ENCODE peak calls at places on chromosomes 12 and 14, in nine cellular contexts. V is AG09309, A is fibroblast of pulmonary artery, K is fibroblast of mammary gland, P is hepatocyte, X is Caco-2, C is mucosa of descending colon, F is fibroblast of the aortic adventitia, E is epithelial cell of esophagus. I is an unnamed sample.

GRCh38 chr12:53048033-53048779 is 1.7 kb upstream of the TNS2 start:
- DNase-seq in E (peak), X (peak), V (no peak), C (peak), P (peak), F (no peak), A (no peak), K (no peak), I (no peak)

GRCh38 chr12:61513499-61513898 is 746.7 kb upstream of the USP15 start:
- DNase-seq in C (no peak), K (no peak), P (no peak), A (no peak), F (no peak), E (no peak), V (no peak), X (no peak), I (no peak)

GRCh38 chr12:14156606-14157005 is 175.2 kb upstream of the GRIN2B start:
- DNase-seq in P (no peak), F (no peak), X (no peak), C (no peak), K (no peak), A (no peak), E (no peak), V (no peak), I (no peak)

GRCh38 chr12:13074396-13075113 is 28.9 kb downstream of the GSG1 start:
- DNase-seq in P (no peak), X (no peak), F (peak), V (no peak), C (no peak), E (peak), K (no peak), A (no peak), I (no peak)

GRCh38 chr12:103085541-103085940 is 128.1 kb downstream of the ASCL1 start:
- DNase-seq in K (no peak), F (no peak), A (no peak), P (no peak), X (no peak), C (no peak), E (no peak), V (no peak), I (no peak)

GRCh38 chr14:22505751-22506710 is 83.0 kb downstream of the DAD1 start:
- DNase-seq in F (no peak), P (no peak), A (no peak), V (no peak), C (no peak), X (no peak), K (no peak), E (no peak), I (no peak)

GRCh38 chr12:69389836-69390235 is 30.3 kb downstream of the YEATS4 start:
- DNase-seq in P (peak), E (no peak), F (peak), K (peak), X (no peak), A (peak), V (peak), C (no peak), I (no peak)

GRCh38 chr14:101817511-101818001 is 56.0 kb downstream of the PPP2R5C start:
- DNase-seq in C (no peak), E (no peak), X (no peak), P (no peak), K (no peak), A (no peak), F (no peak), V (no peak), I (no peak)

GRCh38 chr14:73753043-73753886 is 39.1 kb upstream of the PNMA1 start:
- DNase-seq in P (peak), C (peak), K (no peak), X (no peak), A (peak), F (peak), V (no peak), E (no peak), I (no peak)

GRCh38 chr12:120388711-120389431 is 19.9 kb upstream of the MSI1 start:
- DNase-seq in K (no peak), C (no peak), F (no peak), E (no peak), A (no peak), X (no peak), V (no peak), P (no peak), I (peak)

GRCh38 chr14:37247777-37248461 is 50.2 kb downstream of the MIPOL1 start:
- DNase-seq in V (no peak), P (no peak), X (no peak), F (no peak), C (no peak), A (no peak), E (no peak), K (no peak), I (no peak)

GRCh38 chr14:102560436-102561261 is 31.8 kb upstream of the RCOR1 start:
- DNase-seq in V (no peak), A (no peak), C (no peak), F (no peak), E (no peak), P (no peak), K (no peak), X (no peak), I (no peak)

GRCh38 chr12:70876952-70877351 is 43.6 kb downstream of the PTPRR start:
- DNase-seq in P (peak), E (peak), F (peak), C (no peak), K (peak), V (no peak), X (no peak), A (peak), I (no peak)

GRCh38 chr14:77027538-77028383 is 747 bp downstream of the IRF2BPL start:
- DNase-seq in F (peak), C (peak), K (no peak), E (peak), X (peak), P (peak), V (no peak), A (peak), I (no peak)

GRCh38 chr12:57618966-57619433 is 7.8 kb downstream of the ARHGEF25 start:
- DNase-seq in C (no peak), V (no peak), A (no peak), P (no peak), K (no peak), F (no peak), X (no peak), E (no peak), I (no peak)

GRCh38 chr12:127231366-127231765 is 1035.6 kb upstream of the TMEM132C start:
- DNase-seq in E (no peak), K (peak), C (no peak), P (no peak), V (no peak), F (no peak), X (no peak), A (peak), I (no peak)

GRCh38 chr14:85528080-85528881 is 1.7 kb upstream of the FLRT2 start:
- DNase-seq in X (peak), P (peak), V (peak), K (peak), A (peak), E (peak), C (no peak), F (peak), I (no peak)

GRCh38 chr14:92414685-92415084 is 91.7 kb downstream of the SLC24A4 start:
- DNase-seq in C (no peak), P (no peak), E (no peak), V (no peak), F (no peak), K (no peak), A (no peak), X (no peak), I (no peak)

GRCh38 chr12:71216725-71217579 is 59.2 kb upstream of the TSPAN8 start:
- DNase-seq in X (peak), C (peak), A (peak), K (peak), F (peak), E (peak), V (peak), P (peak), I (no peak)

GRCh38 chr14:105069887-105070759 is 4.9 kb upstream of the GPR132 start:
- DNase-seq in E (no peak), A (peak), V (no peak), K (peak), F (no peak), C (no peak), P (peak), X (no peak), I (no peak)

GRCh38 chr12:81010641-81011040 is 67.2 kb upstream of the ACSS3 start:
- DNase-seq in P (no peak), F (peak), C (no peak), A (no peak), V (no peak), X (no peak), K (peak), E (no peak), I (no peak)

GRCh38 chr12:9133243-9133938 is 17.7 kb upstream of the A2M start:
- DNase-seq in F (no peak), V (no peak), X (no peak), C (no peak), P (no peak), A (no peak), E (no peak), K (peak), I (no peak)

GRCh38 chr14:32826404-32827082 is 112.1 kb upstream of the NPAS3 start:
- DNase-seq in E (no peak), K (peak), A (peak), P (no peak), F (peak), C (no peak), X (no peak), V (no peak), I (no peak)

GRCh38 chr14:50937325-50937724 is 7.0 kb downstream of the PYGL start:
- DNase-seq in A (peak), K (peak), P (no peak), E (peak), C (no peak), F (peak), V (no peak), X (no peak), I (no peak)

GRCh38 chr14:95531473-95531872 is 3.4 kb upstream of the GLRX5 start:
- DNase-seq in F (peak), V (no peak), K (peak), A (peak), E (peak), X (no peak), P (no peak), C (no peak), I (no peak)

GRCh38 chr12:105742567-105742874 is 396.2 kb downstream of the NUAK1 start:
- DNase-seq in C (peak), E (no peak), X (no peak), P (no peak), A (no peak), V (no peak), F (no peak), K (no peak), I (no peak)

GRCh38 chr14:68363841-68364711 is 428.8 kb downstream of the ZFP36L1 start:
- DNase-seq in E (no peak), K (no peak), V (no peak), A (peak), F (no peak), X (no peak), P (peak), C (peak), I (no peak)

GRCh38 chr12:120571299-120571698 is 9.9 kb downstream of the POP5 start:
- DNase-seq in F (peak), X (no peak), E (no peak), K (peak), P (peak), A (peak), C (no peak), V (no peak), I (no peak)

GRCh38 chr12:132154341-132154761 is 10.1 kb downstream of the NOC4L start:
- DNase-seq in A (no peak), E (no peak), X (no peak), P (no peak), V (no peak), K (no peak), C (no peak), F (no peak), I (no peak)
- H3K4me3 ChIP-seq in A (no peak), E (no peak), X (no peak), P (no peak), V (no peak), K (no peak), C (no peak), F (no peak), I (no peak)

GRCh38 chr12:6934110-6934509 is 6.4 kb downstream of the ATN1 start:
- DNase-seq in C (peak), E (no peak), X (no peak), F (peak), V (no peak), K (peak), P (no peak), A (peak), I (no peak)
- H3K4me3 ChIP-seq in C (no peak), E (no peak), X (no peak), F (no peak), V (no peak), K (no peak), P (no peak), A (peak), I (no peak)

GRCh38 chr12:51323966-51324895 is at the start of gene BIN2:
- DNase-seq in V (no peak), P (no peak), A (no peak), E (no peak), C (peak), X (no peak), F (no peak), K (no peak), I (no peak)

GRCh38 chr12:51321882-51322281 is 2.1 kb downstream of the BIN2 start:
- DNase-seq in X (no peak), V (no peak), C (no peak), A (no peak), F (no peak), E (peak), K (no peak), P (no peak), I (no peak)

GRCh38 chr12:51322452-51322851 is 1.5 kb downstream of the BIN2 start:
- DNase-seq in F (no peak), C (no peak), P (no peak), K (no peak), X (no peak), V (no peak), E (no peak), A (no peak), I (no peak)

GRCh38 chr12:51324953-51325352 is 979 bp upstream of the BIN2 start:
- DNase-seq in V (no peak), E (peak), C (no peak), K (no peak), P (no peak), X (peak), F (no peak), A (no peak), I (no peak)

GRCh38 chr12:51323317-51323960 is 535 bp downstream of the BIN2 start:
- DNase-seq in X (no peak), P (no peak), E (no peak), C (no peak), K (no peak), V (no peak), A (no peak), F (no peak), I (no peak)
- H3K4me3 ChIP-seq in X (no peak), P (no peak), E (no peak), C (no peak), K (no peak), V (no peak), A (no peak), F (no peak), I (no peak)

GRCh38 chr12:122928891-122929538 is 33.1 kb upstream of the VPS37B start:
- DNase-seq in K (no peak), V (no peak), A (no peak), F (no peak), X (no peak), P (no peak), E (no peak), C (no peak), I (no peak)
- H3K4me3 ChIP-seq in K (no peak), V (no peak), A (no peak), F (no peak), X (no peak), P (no peak), E (no peak), C (no peak), I (no peak)

DNA sequence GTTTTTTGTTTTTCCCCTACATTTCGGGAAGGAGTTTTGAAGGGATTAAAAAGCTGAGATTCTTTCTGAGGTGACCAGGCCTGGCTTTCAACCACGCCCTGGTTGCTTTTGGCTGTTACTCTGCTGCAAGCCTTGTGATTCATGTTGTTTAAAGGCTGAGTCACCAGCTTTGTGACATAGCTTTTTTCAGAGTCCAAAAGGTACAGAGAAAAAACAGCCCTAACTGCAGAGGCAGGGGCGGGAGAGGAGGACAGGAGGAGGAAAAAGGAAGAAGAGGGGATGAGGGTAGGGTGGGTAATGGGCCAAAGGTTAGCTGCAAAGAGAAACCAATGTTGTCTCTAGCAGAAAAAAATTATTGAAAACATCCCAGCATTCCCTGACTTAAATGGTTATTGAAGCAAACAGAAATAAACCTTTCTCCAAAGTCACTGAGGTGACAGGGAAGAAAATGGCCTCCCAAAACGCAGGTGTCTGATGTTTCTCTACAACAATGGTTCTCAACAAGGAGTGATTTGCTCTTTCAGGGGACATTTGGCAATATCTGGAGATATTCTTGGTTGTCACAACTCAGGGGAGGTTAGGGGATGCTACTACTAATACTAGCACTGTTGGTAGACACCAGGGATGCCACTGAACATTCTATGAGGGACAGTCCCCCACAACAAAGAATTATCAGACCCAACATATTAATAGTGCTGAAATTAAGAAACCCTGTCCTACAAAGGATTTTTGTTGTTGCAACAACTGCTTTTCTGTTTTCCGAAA is 2.1 kb upstream of the UBC start:
- DNase-seq in C (peak), K (peak), E (peak), A (peak), P (peak), V (peak), F (peak), X (peak), I (no peak)
- H3K4me3 ChIP-seq in C (no peak), K (peak), E (peak), A (peak), P (peak), V (peak), F (peak), X (peak), I (no peak)

GRCh38 chr14:97866664-97867063 is 1069.5 kb downstream of the VRK1 start:
- DNase-seq in C (no peak), E (no peak), X (no peak), P (no peak), K (no peak), F (no peak), V (no peak), A (no peak), I (peak)
- H3K4me3 ChIP-seq in C (no peak), E (no peak), X (no peak), P (no peak), K (no peak), F (no peak), V (no peak), A (no peak), I (no peak)

DNA sequence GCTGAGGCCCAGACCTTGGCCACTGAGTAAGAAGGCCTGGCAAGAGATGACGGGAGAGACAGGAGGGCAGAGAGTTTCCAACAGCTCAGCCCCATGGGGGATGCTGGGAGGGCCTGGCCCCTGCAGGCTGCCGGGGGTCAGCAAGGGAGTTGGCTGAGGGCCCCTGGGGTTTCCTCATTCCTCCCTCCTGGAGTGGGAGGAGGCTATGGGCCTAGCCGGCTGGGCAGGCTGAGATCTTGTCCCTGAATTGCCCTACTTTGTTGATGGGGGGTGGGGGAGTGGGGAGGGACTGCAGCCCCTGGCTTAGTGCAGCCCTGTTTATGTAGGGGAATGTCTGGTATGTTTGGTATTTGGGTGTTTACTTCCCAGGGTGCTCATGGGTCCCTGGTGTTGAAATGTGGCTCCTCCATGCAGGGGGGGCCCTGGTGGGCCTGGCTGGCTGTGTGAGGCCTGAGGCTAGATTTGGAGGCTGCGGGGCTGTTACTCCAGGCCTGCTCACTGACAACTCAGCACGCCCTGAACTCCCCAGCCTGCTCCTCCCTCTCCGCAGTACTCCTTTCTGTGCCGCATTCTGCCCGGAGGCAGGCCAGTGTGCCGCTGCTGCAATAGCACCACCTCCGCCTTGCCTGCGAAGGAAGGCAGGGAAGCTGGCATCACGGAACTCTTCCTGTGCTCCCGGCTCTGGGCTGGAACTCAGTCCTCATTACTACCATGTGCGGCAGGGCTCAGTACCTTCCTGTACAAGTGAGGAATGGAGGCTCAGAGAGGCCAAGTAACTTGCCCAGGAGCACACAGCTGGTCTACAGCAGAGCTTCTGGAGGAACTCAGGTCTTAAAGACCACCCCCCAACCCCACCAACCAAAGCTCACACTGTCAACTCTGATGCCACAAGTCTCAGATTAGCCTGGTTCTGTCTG is 25.3 kb downstream of the JDP2 start:
- DNase-seq in K (peak), C (no peak), X (peak), A (peak), F (peak), P (peak), V (peak), E (peak), I (peak)
- H3K4me3 ChIP-seq in K (no peak), C (no peak), X (no peak), A (no peak), F (peak), P (no peak), V (no peak), E (no peak), I (no peak)

DNA sequence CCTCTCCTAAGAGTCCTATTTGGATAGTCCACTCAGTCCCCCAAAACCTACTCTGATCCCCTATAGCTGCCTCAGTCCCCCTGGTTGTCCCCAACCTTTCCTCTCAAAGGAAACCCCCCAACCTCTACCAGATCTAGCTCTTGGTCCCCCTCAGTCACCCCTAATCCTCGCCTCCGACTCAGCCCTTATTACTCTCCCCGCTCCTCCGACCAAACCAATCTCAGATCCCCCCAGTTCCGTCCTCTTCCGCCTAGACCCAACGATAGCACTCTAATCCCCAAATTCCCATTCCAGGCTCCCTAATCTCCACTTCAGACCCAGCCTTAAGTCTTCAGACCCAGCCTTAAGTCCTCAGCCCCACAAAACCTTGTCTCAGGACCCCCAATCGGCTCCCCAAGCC is 634 bp downstream of the VPS37B start:
- DNase-seq in A (no peak), P (no peak), C (no peak), X (no peak), E (no peak), F (no peak), K (no peak), V (no peak), I (no peak)
- H3K4me3 ChIP-seq in A (peak), P (peak), C (peak), X (peak), E (peak), F (peak), K (peak), V (peak), I (peak)

DNA sequence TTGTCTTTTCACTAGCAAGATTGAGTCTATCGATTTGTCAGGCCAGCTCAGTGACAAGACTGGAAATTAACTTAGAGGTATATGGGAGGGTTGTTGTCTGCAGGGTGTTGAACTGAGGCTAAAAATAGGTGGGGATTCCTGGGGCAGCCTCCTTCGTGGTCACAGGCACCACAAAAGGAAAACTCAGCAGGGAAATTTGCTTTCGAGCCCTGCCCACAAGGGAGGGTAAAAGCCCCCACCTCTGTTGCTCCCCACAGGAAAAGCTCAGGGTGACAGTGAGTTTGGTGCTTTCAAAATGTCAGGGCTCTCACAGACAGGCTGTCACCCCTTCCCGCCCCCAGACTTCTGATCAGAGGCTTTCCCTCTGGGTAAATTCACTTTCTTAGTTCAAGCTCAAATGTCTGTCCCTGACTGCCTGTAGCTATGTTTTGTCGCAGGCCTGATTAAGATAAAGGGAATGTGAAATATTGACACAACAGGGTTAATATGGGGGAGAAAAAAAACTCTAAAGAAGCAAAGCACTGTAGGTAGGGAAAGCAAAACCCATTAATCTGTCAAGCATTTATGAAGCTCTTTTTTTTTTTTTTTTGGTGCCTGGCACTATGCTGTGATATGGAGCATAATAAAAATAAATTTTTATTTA is 11.7 kb upstream of the NFKBIA start:
- DNase-seq in E (no peak), C (no peak), K (no peak), X (no peak), V (no peak), A (no peak), F (no peak), P (no peak), I (no peak)
- H3K4me3 ChIP-seq in E (no peak), C (no peak), K (no peak), X (no peak), V (no peak), A (no peak), F (no peak), P (no peak), I (no peak)

I was measured in iPS DF 6.9.